ENCODE peak calls at places on chromosomes 5 and 9, in ten cellular contexts. A is heart right ventricle; Q is astrocyte of the spinal cord; X is C1 segment of cervical spinal cord; G is activated CD4-positive, alpha-beta memory T cell treated with anti-CD3 and anti-CD28 coated beads, Interleukin-2, amount 10 ng/mL, durations not matched to agents 7 days and 5 days; Y is mesendoderm; K is effector memory CD8-positive, alpha-beta T cell; S is colonic mucosa; R is kidney tubule cell; Z is Kasumi-1. N is an unnamed sample.

GRCh38 chr5:177446184-177447065 is at the start of gene PRR7:
- DNase-seq in G (peak; percentile 74), S (peak; percentile 53), X (peak; percentile 58), A (peak; percentile 31), R (peak; percentile 75), Q (peak; percentile 62), Z (peak; percentile 57), Y (peak; percentile 64), K (peak; percentile 74), N (no peak)

GRCh38 chr9:89996717-89997116 is 391.9 kb downstream of the GADD45G start:
- DNase-seq in R (peak; percentile 13), X (no peak), K (no peak), A (no peak), G (peak; percentile 32), Q (no peak), S (peak; percentile 63), Z (no peak), Y (no peak), N (no peak)

GRCh38 chr9:20512636-20513035 is 109.7 kb downstream of the MLLT3 start:
- DNase-seq in G (no peak), K (no peak), A (no peak), X (no peak), Y (no peak), R (no peak), Q (no peak), S (no peak), Z (no peak), N (no peak)

GRCh38 chr9:92945796-92946195 is 1.5 kb upstream of the FGD3 start:
- DNase-seq in A (no peak), Y (no peak), X (no peak), R (no peak), Z (no peak), Q (no peak), S (no peak), G (no peak), K (no peak), N (no peak)

GRCh38 chr9:20646656-20647055 is 24.4 kb upstream of the MLLT3 start:
- DNase-seq in Q (no peak), A (peak; percentile 28), X (no peak), K (no peak), S (no peak), Z (no peak), Y (no peak), G (no peak), R (no peak), N (no peak)

GRCh38 chr5:33299621-33300208 is 141.1 kb upstream of the TARS1 start:
- DNase-seq in Y (peak; percentile 75), S (no peak), G (no peak), K (no peak), Z (peak; percentile 77), A (no peak), R (peak; percentile 55), Q (peak; percentile 79), X (no peak), N (no peak)

GRCh38 chr5:15683332-15683731 is 183.4 kb downstream of the FBXL7 start:
- DNase-seq in G (no peak), Y (peak; percentile 86), X (no peak), R (no peak), A (peak; percentile 31), S (peak; percentile 23), Z (peak; percentile 62), K (no peak), Q (no peak), N (no peak)

GRCh38 chr5:11527994-11528393 is 376.3 kb downstream of the CTNND2 start:
- DNase-seq in Y (no peak), Z (no peak), A (no peak), K (no peak), G (no peak), R (no peak), Q (no peak), X (no peak), S (no peak), N (no peak)

GRCh38 chr5:132315529-132316067 is 21.4 kb downstream of the SLC22A4 start:
- DNase-seq in A (no peak), S (no peak), Y (peak; percentile 27), X (no peak), G (no peak), Q (no peak), R (no peak), Z (no peak), K (no peak), N (no peak)

GRCh38 chr5:98016771-98017170 is 756.7 kb upstream of the RGMB start:
- DNase-seq in Y (no peak), K (no peak), Z (no peak), G (no peak), R (no peak), Q (no peak), A (no peak), S (no peak), X (no peak), N (no peak)

GRCh38 chr5:163571755-163572154 is 66.3 kb downstream of the MAT2B start:
- DNase-seq in Z (no peak), Y (no peak), S (no peak), R (peak; percentile 86), G (no peak), Q (peak; percentile 89), X (no peak), A (no peak), K (no peak), N (no peak)

GRCh38 chr5:138352071-138352721 is at the start of gene KDM3B:
- DNase-seq in X (peak; percentile 57), S (peak; percentile 87), Y (peak; percentile 93), A (peak; percentile 76), R (peak; percentile 89), K (peak; percentile 92), Z (peak; percentile 73), G (peak; percentile 94), Q (peak; percentile 90), N (peak; percentile 9)

GRCh38 chr5:7274180-7274579 is 121.8 kb upstream of the ADCY2 start:
- DNase-seq in R (no peak), S (no peak), K (no peak), G (no peak), X (no peak), Y (no peak), Q (no peak), Z (no peak), A (no peak), N (no peak)

GRCh38 chr9:33124716-33125378 is 42.3 kb downstream of the B4GALT1 start:
- DNase-seq in Z (peak; percentile 24), K (no peak), Q (no peak), A (no peak), R (no peak), G (no peak), Y (no peak), S (no peak), X (no peak), N (no peak)

GRCh38 chr5:168978015-168978414 is 322.9 kb downstream of the SLIT3 start:
- DNase-seq in X (no peak), Z (no peak), Y (no peak), G (no peak), A (no peak), K (no peak), S (no peak), R (peak; percentile 87), Q (peak; percentile 19), N (no peak)

GRCh38 chr9:38671748-38672147 is 48.2 kb downstream of the FAM240B start:
- DNase-seq in Q (peak; percentile 11), X (no peak), Y (no peak), S (no peak), Z (no peak), A (no peak), G (no peak), K (no peak), R (no peak), N (no peak)

GRCh38 chr5:109830955-109831502 is 141.3 kb downstream of the MAN2A1 start:
- DNase-seq in G (no peak), K (no peak), S (no peak), R (peak; percentile 74), A (no peak), Z (no peak), X (no peak), Q (peak; percentile 43), Y (no peak), N (no peak)

GRCh38 chr9:99026271-99026955 is 78.5 kb upstream of the TGFBR1 start:
- DNase-seq in G (no peak), Z (no peak), Y (no peak), S (no peak), X (no peak), Q (no peak), A (no peak), R (no peak), K (no peak), N (no peak)

GRCh38 chr5:33852837-33853236 is 39.0 kb downstream of the ADAMTS12 start:
- DNase-seq in Y (no peak), R (no peak), S (no peak), X (no peak), Q (no peak), Z (no peak), K (no peak), G (no peak), A (no peak), N (no peak)

GRCh38 chr5:39661026-39661779 is 236.4 kb upstream of the DAB2 start:
- DNase-seq in K (no peak), X (no peak), R (peak; percentile 82), G (no peak), Q (peak; percentile 12), Y (peak; percentile 54), S (no peak), Z (no peak), A (no peak), N (no peak)

GRCh38 chr5:150189728-150190502 is at the start of gene SLC6A7:
- DNase-seq in Z (no peak), S (no peak), A (no peak), Y (no peak), R (no peak), X (no peak), K (no peak), G (no peak), Q (no peak), N (no peak)

GRCh38 chr9:6877671-6878161 is 119.9 kb downstream of the KDM4C start:
- DNase-seq in G (no peak), K (no peak), Z (no peak), Y (peak; percentile 88), X (no peak), Q (peak; percentile 39), A (no peak), R (peak; percentile 92), S (no peak), N (no peak)

GRCh38 chr5:135356522-135357318 is 42.3 kb downstream of the MACROH2A1 start:
- DNase-seq in X (no peak), Z (no peak), Q (peak; percentile 61), S (peak; percentile 62), K (no peak), A (peak; percentile 83), R (peak; percentile 25), Y (no peak), G (no peak), N (no peak)

GRCh38 chr5:64165500-64166200 is at the start of gene RNF180:
- DNase-seq in R (peak; percentile 66), K (no peak), X (peak; percentile 20), Y (peak; percentile 72), S (peak; percentile 33), A (peak; percentile 59), G (no peak), Z (peak; percentile 21), Q (peak; percentile 28), N (no peak)